ENCODE peak calls at places on chromosome 10, in seven cellular contexts. Y, N, R, P, J, B and H are unnamed samples.
A peak's percentile ranks its signal among the peaks of the same experiment; 100 is the strongest.

GRCh38 chr10:112689327-112689726 is 242.3 kb downstream of the VTI1A start:
- DNase-seq in B (no peak), Y (peak; percentile 54), P (no peak), N (no peak), R (peak; percentile 37), J (peak; percentile 23), H (no peak)

GRCh38 chr10:93259126-93259525 is 185.4 kb downstream of the CYP26A1 start:
- DNase-seq in P (no peak), B (no peak), Y (no peak), N (no peak), R (no peak), J (no peak), H (no peak)

GRCh38 chr10:62308101-62308500 is 39.5 kb upstream of the RTKN2 start:
- DNase-seq in R (no peak), Y (no peak), P (no peak), J (no peak), B (no peak), N (no peak), H (no peak)

GRCh38 chr10:110642980-110643655 is 1.0 kb upstream of the RBM20 start:
- DNase-seq in Y (peak; percentile 64), N (no peak), P (no peak), B (no peak), J (no peak), R (peak; percentile 84), H (no peak)

GRCh38 chr10:104123397-104123796 is 1.4 kb downstream of the SFR1 start:
- DNase-seq in B (peak; percentile 30), N (no peak), Y (no peak), J (no peak), P (no peak), R (no peak), H (no peak)

GRCh38 chr10:79055892-79056291 is 12.9 kb upstream of the ZMIZ1 start:
- DNase-seq in P (peak; percentile 15), J (no peak), N (no peak), B (no peak), Y (peak; percentile 4), R (no peak), H (peak; percentile 37)

GRCh38 chr10:62327897-62328296 is 46.3 kb upstream of the ZNF365 start:
- DNase-seq in J (no peak), N (no peak), B (no peak), R (no peak), Y (no peak), P (no peak), H (no peak)

GRCh38 chr10:110784198-110784597 is 87.5 kb upstream of the PDCD4 start:
- DNase-seq in R (no peak), Y (no peak), P (no peak), J (no peak), B (no peak), N (no peak), H (no peak)

GRCh38 chr10:56449770-56450169 is 88.7 kb upstream of the ZWINT start:
- DNase-seq in P (no peak), Y (no peak), R (peak; percentile 1), J (no peak), B (peak; percentile 2), N (no peak), H (no peak)

GRCh38 chr10:116918583-116918982 is 69.3 kb downstream of the ENO4 start:
- DNase-seq in Y (no peak), N (no peak), B (no peak), J (no peak), R (no peak), P (no peak), H (no peak)

GRCh38 chr10:510415-510881 is 179.0 kb downstream of the DIP2C start:
- DNase-seq in J (no peak), R (peak; percentile 12), P (no peak), Y (peak; percentile 30), B (no peak), N (no peak), H (no peak)

GRCh38 chr10:75809003-75809402 is 377.6 kb downstream of the LRMDA start:
- DNase-seq in Y (no peak), P (no peak), B (no peak), J (no peak), N (no peak), R (no peak), H (no peak)

GRCh38 chr10:35217458-35217857 is 90.8 kb downstream of the CREM start:
- DNase-seq in J (no peak), Y (no peak), N (no peak), R (peak; percentile 90), B (no peak), P (no peak), H (no peak)

GRCh38 chr10:6300106-6300783 is 97.5 kb downstream of the PFKFB3 start:
- DNase-seq in P (no peak), Y (no peak), N (peak; percentile 44), B (peak; percentile 74), R (no peak), J (peak; percentile 41), H (no peak)

GRCh38 chr10:69716711-69717560 is 84.8 kb upstream of the COL13A1 start:
- DNase-seq in B (peak; percentile 57), N (no peak), Y (peak; percentile 92), J (peak; percentile 66), P (no peak), R (peak; percentile 89), H (no peak)

GRCh38 chr10:102645388-102645740 is 1.1 kb downstream of the TRIM8 start:
- DNase-seq in N (no peak), P (peak; percentile 84), Y (no peak), J (peak; percentile 80), B (peak; percentile 86), R (peak; percentile 68), H (peak; percentile 94)

GRCh38 chr10:66869635-66870034 is 56.2 kb upstream of the LRRTM3 start:
- DNase-seq in N (no peak), J (no peak), B (no peak), Y (no peak), R (no peak), P (no peak), H (no peak)

GRCh38 chr10:21975378-21975990 is 28.0 kb downstream of the DNAJC1 start:
- DNase-seq in B (no peak), Y (no peak), N (no peak), J (no peak), R (no peak), P (no peak), H (no peak)

GRCh38 chr10:63376560-63377304 is 89.0 kb downstream of the JMJD1C start:
- DNase-seq in P (no peak), J (no peak), R (no peak), N (peak; percentile 76), B (peak; percentile 22), Y (no peak), H (no peak)

GRCh38 chr10:127797339-127797738 is 60.4 kb downstream of the FOXI2 start:
- DNase-seq in R (no peak), J (no peak), Y (no peak), N (no peak), B (peak; percentile 14), P (no peak), H (no peak)

DNA sequence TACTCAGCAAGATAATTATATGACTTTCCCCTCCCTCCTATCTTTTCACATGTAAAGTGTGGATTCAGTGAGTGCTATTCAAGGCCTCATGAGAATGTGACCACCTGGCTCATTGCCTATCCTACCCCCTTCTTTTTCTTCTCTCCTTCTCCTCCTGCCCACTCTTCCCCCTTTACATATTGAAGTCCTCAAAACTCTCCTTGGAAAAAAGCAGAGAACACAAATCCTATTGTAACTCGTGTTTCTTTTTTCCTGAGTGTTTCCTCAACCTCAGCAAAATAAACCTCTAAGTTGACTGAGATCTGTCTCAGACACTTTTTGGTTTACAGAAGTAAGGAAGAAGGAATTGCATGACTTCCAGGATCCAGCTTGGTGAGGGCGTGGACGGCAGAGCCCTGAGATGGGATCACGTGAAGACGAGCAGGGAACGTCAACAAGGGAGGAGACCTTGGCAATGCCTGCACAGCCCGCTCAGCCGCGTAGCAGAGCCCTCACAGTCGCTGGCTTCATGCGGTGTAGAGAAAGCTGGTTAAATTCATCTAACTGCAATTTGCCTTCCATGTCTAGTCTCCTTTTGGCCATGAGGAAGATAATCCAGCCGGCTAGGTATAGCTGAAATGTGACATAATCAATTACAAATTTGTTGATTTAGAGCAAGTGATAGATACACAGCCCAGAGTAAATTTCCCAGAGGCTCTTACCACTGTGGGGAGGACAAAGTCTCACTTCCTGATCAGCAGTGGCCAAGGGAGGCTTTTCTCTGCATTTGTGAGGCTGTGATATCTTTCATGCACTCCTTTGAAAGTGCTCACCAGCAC is 75.7 kb downstream of the LYZL2 start:
- DNase-seq in R (peak; percentile 26), B (peak; percentile 42), Y (peak; percentile 50), J (peak; percentile 82), N (no peak), P (peak; percentile 84), H (peak; percentile 87)
- H3K4me3 ChIP-seq in R (no peak overlapping the region), B (peak overlapping the region; percentile 36), Y (peak overlapping the region; percentile 24), J (peak overlapping the region; percentile 14), N (no peak overlapping the region), P (no peak overlapping the region), H (peak overlapping the region; percentile 13)

GRCh38 chr10:114937962-114938817 is at the start of gene TRUB1:
- DNase-seq in N (peak; percentile 85), J (peak; percentile 95), Y (peak; percentile 75), B (peak; percentile 97), P (peak; percentile 93), R (peak; percentile 96), H (peak; percentile 96)

GRCh38 chr10:114938818-114939193 is 811 bp downstream of the TRUB1 start:
- DNase-seq in J (no peak), P (no peak), N (no peak), B (no peak), R (no peak), Y (no peak), H (no peak)

GRCh38 chr10:114943000-114943399 is 5.0 kb downstream of the TRUB1 start:
- DNase-seq in P (no peak), Y (no peak), N (no peak), B (no peak), J (no peak), R (no peak), H (no peak)

GRCh38 chr10:114940735-114941134 is 2.7 kb downstream of the TRUB1 start:
- DNase-seq in J (no peak), B (no peak), P (no peak), N (no peak), Y (no peak), R (no peak), H (no peak)
- H3K4me3 ChIP-seq in J (no peak overlapping the region), B (peak overlapping the region; percentile 9), P (no peak overlapping the region), N (no peak overlapping the region), Y (no peak overlapping the region), R (no peak overlapping the region), H (no peak overlapping the region)

DNA sequence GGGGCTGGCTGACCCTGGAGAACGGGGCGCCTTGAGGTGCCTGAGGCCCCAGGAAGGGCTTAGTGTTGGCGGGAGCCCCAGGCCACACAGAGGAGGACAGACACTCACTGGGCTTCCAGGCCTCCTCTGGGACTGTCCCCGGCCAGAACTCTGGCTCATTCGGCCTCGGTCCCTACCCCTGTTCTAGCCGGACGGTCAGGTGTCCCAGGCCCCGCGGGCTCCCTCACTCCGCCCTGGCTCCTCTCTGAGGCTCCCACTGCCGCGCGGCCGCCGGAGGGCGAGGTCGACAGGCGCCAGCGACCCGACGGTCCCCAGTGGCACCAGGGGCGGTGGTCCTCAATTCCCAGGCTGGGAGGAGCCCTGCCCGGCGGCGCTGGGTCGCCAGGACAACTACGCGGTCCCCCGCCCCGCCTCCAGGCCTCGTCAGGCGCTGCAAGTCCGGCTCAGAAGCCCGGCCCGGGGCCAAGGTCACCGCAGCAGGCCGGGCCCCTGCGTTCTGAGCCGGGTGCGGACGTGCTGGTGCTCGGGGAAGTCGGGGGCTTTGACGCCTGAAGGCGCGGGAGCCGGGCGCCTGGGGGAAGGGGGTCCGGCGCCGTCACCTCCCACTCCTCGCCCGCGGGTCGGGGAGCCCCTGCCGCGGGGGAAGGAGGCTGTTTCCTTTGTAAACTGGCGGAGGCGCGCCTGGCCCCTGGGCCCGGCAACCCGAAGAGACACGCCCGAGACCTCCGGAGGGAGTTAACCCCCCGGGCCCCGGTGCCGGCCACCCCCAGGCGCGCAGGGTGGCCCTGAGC is 1.1 kb upstream of the PWWP2B start:
- DNase-seq in J (peak; percentile 82), R (peak; percentile 84), N (no peak), Y (peak; percentile 92), B (no peak), P (peak; percentile 91), H (peak; percentile 95)
- H3K4me3 ChIP-seq in J (peak overlapping the region; percentile 71), R (peak overlapping the region; percentile 62), N (peak overlapping the region; percentile 32), Y (peak overlapping the region; percentile 43), B (no peak overlapping the region), P (peak overlapping the region; percentile 49), H (peak overlapping the region; percentile 21)

GRCh38 chr10:17848646-17849045 is 39.5 kb downstream of the MRC1 start:
- DNase-seq in Y (no peak), P (no peak), J (no peak), B (no peak), R (no peak), N (no peak), H (no peak)
- H3K4me3 ChIP-seq in Y (no peak overlapping the region), P (no peak overlapping the region), J (no peak overlapping the region), B (no peak overlapping the region), R (no peak overlapping the region), N (no peak overlapping the region), H (no peak overlapping the region)